ENCODE peak calls at places on chromosomes 12 and 14, in nine cellular contexts. S is astrocyte of the spinal cord, T is AG09319, X is upper lobe of right lung, V is heart left ventricle, G is left ventricle myocardium inferior, Y is endodermal cell, N is B cell, W is GM06990. K is an unnamed sample.

GRCh38 chr12:89525002-89525823 is 617 bp upstream of the GALNT4 start:
- DNase-seq in S (peak), Y (peak), N (peak), W (no peak), V (peak), T (no peak), X (peak), G (peak), K (peak)

GRCh38 chr12:124443929-124444712 is 123.3 kb downstream of the NCOR2 start:
- DNase-seq in X (no peak), N (no peak), G (no peak), V (no peak), W (no peak), S (no peak), Y (no peak), T (no peak), K (no peak)

GRCh38 chr12:124402281-124403066 is 107.6 kb downstream of the RFLNA start:
- DNase-seq in W (no peak), N (no peak), S (no peak), X (no peak), Y (peak), T (no peak), G (no peak), V (no peak), K (no peak)

GRCh38 chr14:51109651-51110050 is 14.7 kb upstream of the TRIM9 start:
- DNase-seq in N (no peak), T (no peak), V (no peak), W (no peak), Y (no peak), X (no peak), S (no peak), G (no peak), K (no peak)

GRCh38 chr12:47022296-47022695 is 57.1 kb upstream of the PCED1B start:
- DNase-seq in Y (no peak), V (no peak), N (no peak), T (no peak), W (no peak), X (no peak), S (peak), G (no peak), K (no peak)

GRCh38 chr14:101233861-101234587 is 327.3 kb upstream of the DIO3 start:
- DNase-seq in Y (peak), X (no peak), W (no peak), G (no peak), N (no peak), T (no peak), V (no peak), S (no peak), K (no peak)

GRCh38 chr14:36646664-36647416 is 14.8 kb upstream of the PAX9 start:
- DNase-seq in V (no peak), G (no peak), W (no peak), X (no peak), N (no peak), Y (peak), T (no peak), S (no peak), K (no peak)

GRCh38 chr14:88430976-88431375 is 45.5 kb downstream of the SPATA7 start:
- DNase-seq in S (no peak), N (no peak), G (no peak), W (no peak), X (no peak), V (no peak), T (no peak), Y (no peak), K (no peak)

GRCh38 chr14:91858536-91859275 is 8.6 kb downstream of the TC2N start:
- DNase-seq in V (no peak), G (no peak), W (no peak), T (peak), S (peak), Y (peak), N (no peak), X (no peak), K (no peak)

GRCh38 chr14:91417134-91417982 is at the start of gene CCDC88C:
- DNase-seq in X (peak), S (peak), W (peak), V (peak), Y (peak), G (peak), T (no peak), N (peak), K (no peak)

GRCh38 chr14:60984225-60984624 is 3.2 kb downstream of the SLC38A6 start:
- DNase-seq in Y (no peak), N (no peak), X (no peak), T (no peak), S (no peak), W (no peak), V (no peak), G (no peak), K (no peak)

GRCh38 chr12:122349078-122349477 is 73.4 kb downstream of the CLIP1 start:
- DNase-seq in V (no peak), N (no peak), S (no peak), Y (no peak), T (no peak), X (no peak), G (no peak), W (no peak), K (no peak)

GRCh38 chr12:81797100-81797499 is 38.0 kb upstream of the PPFIA2 start:
- DNase-seq in N (no peak), X (no peak), T (no peak), G (no peak), S (peak), W (no peak), V (no peak), Y (peak), K (no peak)

GRCh38 chr12:20830456-20830855 is 20.0 kb downstream of the SLCO1B3 start:
- DNase-seq in W (no peak), V (no peak), N (no peak), Y (no peak), X (no peak), S (no peak), T (no peak), G (no peak), K (no peak)

GRCh38 chr14:99563749-99564129 is 40.3 kb downstream of the CCDC85C start:
- DNase-seq in S (no peak), X (no peak), G (no peak), V (no peak), W (no peak), T (no peak), N (no peak), Y (no peak), K (no peak)

GRCh38 chr12:76633415-76633814 is 73.8 kb upstream of the OSBPL8 start:
- DNase-seq in Y (no peak), V (peak), S (no peak), N (no peak), G (no peak), W (no peak), T (no peak), X (no peak), K (no peak)

GRCh38 chr12:131452444-131452860 is 258.4 kb upstream of the SFSWAP start:
- DNase-seq in T (no peak), X (peak), V (no peak), Y (peak), S (no peak), W (peak), G (no peak), N (no peak), K (no peak)

GRCh38 chr14:25993830-25994229 is 604.0 kb downstream of the NOVA1 start:
- DNase-seq in G (no peak), S (no peak), X (no peak), V (no peak), T (no peak), Y (no peak), N (no peak), W (no peak), K (no peak)

GRCh38 chr14:23646648-23647549 is 10.7 kb downstream of the DHRS2 start:
- DNase-seq in G (no peak), Y (no peak), X (no peak), V (no peak), T (no peak), W (no peak), N (no peak), S (no peak), K (no peak)

GRCh38 chr14:88518592-88519512 is 36.0 kb downstream of the PTPN21 start:
- DNase-seq in S (peak), V (no peak), G (no peak), T (peak), X (no peak), N (no peak), W (no peak), Y (no peak), K (no peak)

GRCh38 chr12:77189463-77189862 is 124.1 kb upstream of the E2F7 start:
- DNase-seq in N (no peak), T (no peak), V (no peak), W (no peak), Y (no peak), X (no peak), S (peak), G (no peak), K (no peak)

GRCh38 chr12:80580254-80580653 is 127.2 kb upstream of the MYF6 start:
- DNase-seq in S (peak), Y (no peak), W (no peak), T (peak), N (no peak), G (no peak), X (no peak), V (no peak), K (no peak)

DNA sequence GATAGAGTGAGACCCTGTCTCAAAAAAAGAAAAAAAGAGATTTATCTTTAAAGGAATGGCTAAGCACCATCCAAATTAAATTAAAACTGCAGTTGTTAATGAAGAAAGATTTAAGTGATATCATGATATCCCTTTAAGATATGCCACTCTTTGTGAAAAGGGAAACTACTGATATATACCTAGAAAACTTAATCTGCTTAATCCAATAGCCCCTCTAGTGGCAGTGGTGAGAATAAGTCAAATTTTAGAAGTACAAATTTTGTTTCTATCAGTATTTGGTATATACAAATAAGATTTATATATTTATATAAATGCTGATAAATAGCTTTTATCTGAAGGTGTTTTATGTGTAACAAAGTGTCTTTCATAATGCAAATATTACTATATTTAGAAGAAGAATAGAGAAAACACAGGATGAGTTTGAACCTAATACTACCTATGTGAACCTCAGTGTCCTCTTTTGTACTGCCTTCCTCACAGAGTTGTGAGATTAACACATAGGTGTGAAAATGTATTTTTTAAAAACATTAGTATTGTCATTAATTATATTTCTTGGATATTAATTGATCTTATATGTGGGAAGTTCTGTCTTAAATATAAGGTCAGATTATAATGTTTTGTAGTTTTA is 51.4 kb upstream of the GARIN2 start:
- DNase-seq in G (no peak), T (no peak), X (no peak), N (no peak), S (peak), W (peak), Y (no peak), V (no peak), K (no peak)
- TF ChIP-seq CTCF in G (peak), T (peak), X (peak), N (peak), S (peak), W (peak), Y (peak), V (peak), K (no peak)

GRCh38 chr14:31897581-31898186 is 179.4 kb upstream of the ARHGAP5 start:
- DNase-seq in T (no peak), W (no peak), G (no peak), X (no peak), Y (no peak), S (no peak), N (no peak), V (no peak), K (no peak)
- TF ChIP-seq CTCF in T (peak), W (no peak), G (no peak), X (no peak), Y (no peak), S (no peak), N (no peak), V (no peak), K (no peak)

DNA sequence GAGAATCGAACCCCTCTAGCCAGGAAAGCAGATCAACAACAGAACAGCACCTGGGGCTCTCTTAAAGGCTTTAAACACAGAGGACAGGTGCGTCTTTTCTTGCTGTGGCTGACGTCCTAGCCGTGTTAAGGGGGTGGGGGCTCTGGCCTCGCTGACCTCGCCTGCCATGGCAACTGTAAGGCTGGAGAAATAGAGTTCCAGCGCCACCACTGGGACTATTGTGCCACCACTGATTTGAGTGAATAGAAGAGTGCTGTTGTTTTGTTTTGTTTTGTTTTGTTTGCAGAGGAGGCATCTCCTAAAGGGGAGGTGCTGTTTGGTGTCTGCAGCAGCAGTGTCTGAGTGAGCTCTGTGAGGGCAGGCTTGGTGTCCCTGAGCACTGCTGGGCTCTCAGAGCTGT is 34.2 kb upstream of the PRMT8 start:
- DNase-seq in S (no peak), W (no peak), N (no peak), V (no peak), Y (peak), G (no peak), T (no peak), X (no peak), K (no peak)
- TF ChIP-seq CTCF in S (no peak), W (peak), N (no peak), V (no peak), Y (peak), G (no peak), T (no peak), X (no peak), K (no peak)

DNA sequence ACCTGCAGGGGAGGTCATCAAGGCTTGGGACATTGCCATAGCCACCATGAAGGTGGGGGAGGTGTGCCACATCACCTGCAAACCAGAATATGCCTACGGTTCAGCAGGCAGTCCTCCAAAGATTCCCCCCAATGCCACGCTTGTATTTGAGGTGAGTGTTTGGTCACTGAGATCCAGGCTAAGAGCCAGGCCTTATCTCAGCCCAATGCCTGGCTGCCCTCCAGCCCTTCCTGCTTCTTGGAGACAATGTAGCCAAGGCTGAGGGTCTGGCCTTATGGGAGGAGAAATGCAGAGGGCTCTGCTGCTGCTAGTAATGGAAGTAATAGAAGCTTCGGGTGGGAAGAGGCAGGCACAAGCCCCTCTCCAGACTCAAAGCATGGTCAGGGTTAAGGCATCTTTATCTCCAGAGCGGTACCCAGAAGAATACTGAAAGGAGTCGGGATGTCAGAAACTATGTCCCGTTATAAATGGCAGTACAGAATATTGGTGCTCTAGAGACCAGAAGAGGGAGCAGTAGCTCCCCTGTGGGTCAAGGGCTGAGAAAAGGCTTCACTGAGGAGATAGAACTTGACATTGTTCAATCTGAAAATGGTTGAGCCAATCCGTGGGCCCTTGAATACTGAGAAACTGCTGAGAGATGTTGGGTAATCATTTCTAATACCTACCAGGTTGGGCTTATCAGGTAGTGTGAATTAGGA is 3.1 kb downstream of the FKBP4 start:
- DNase-seq in G (peak), X (no peak), W (no peak), T (no peak), S (no peak), V (peak), Y (no peak), N (no peak), K (no peak)
- TF ChIP-seq CTCF in G (peak), X (no peak), W (peak), T (no peak), S (peak), V (no peak), Y (peak), N (no peak), K (no peak)

DNA sequence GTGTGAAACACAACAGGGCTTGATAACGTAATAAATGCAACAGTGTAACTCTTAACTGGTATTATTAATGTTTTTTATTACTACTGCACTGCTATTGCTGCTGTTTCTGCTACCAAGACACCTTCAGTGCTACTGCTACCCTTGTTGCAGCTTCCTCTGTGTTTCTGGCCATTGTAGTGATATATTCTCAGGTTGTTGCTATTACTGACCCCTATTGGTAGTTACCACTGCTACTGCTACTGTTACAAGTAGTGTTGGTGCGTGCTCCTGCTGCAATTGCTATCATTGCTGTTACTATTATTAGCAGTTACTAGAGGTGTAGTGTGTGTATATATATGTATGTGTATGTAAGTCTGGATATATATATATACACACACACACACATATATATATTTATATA is 87.2 kb upstream of the PTPRB start:
- DNase-seq in S (peak), V (no peak), G (no peak), N (no peak), T (no peak), Y (no peak), X (no peak), W (no peak), K (no peak)
- TF ChIP-seq CTCF in S (peak), V (peak), G (peak), N (no peak), T (no peak), Y (peak), X (no peak), W (peak), K (no peak)

GRCh38 chr14:105945891-105946290 is 419.5 kb downstream of the TMEM121 start:
- DNase-seq in G (no peak), V (no peak), X (no peak), S (no peak), W (no peak), T (no peak), N (no peak), Y (no peak), K (no peak)

GRCh38 chr14:105941226-105942166 is 415.1 kb downstream of the TMEM121 start:
- DNase-seq in V (no peak), T (no peak), S (no peak), Y (no peak), X (no peak), G (no peak), W (no peak), N (no peak), K (no peak)

GRCh38 chr14:105943973-105944602 is 417.7 kb downstream of the TMEM121 start:
- DNase-seq in X (no peak), W (no peak), T (no peak), S (no peak), N (no peak), G (no peak), Y (no peak), V (no peak), K (no peak)

GRCh38 chr14:105947599-105947998 is 421.2 kb downstream of the TMEM121 start:
- DNase-seq in G (no peak), X (no peak), W (no peak), N (no peak), S (no peak), T (no peak), Y (no peak), V (no peak), K (no peak)

GRCh38 chr14:105944632-105945610 is 418.5 kb downstream of the TMEM121 start:
- DNase-seq in X (peak), Y (peak), W (peak), S (no peak), T (no peak), N (peak), G (peak), V (peak), K (peak)
- TF ChIP-seq CTCF in X (peak), Y (peak), W (peak), S (peak), T (no peak), N (peak), G (peak), V (peak), K (peak)

GRCh38 chr14:66163023-66163422 is 323.1 kb upstream of the CCDC196 start:
- DNase-seq in V (no peak), S (no peak), Y (no peak), N (no peak), W (no peak), T (no peak), G (no peak), X (no peak), K (no peak)

DNA sequence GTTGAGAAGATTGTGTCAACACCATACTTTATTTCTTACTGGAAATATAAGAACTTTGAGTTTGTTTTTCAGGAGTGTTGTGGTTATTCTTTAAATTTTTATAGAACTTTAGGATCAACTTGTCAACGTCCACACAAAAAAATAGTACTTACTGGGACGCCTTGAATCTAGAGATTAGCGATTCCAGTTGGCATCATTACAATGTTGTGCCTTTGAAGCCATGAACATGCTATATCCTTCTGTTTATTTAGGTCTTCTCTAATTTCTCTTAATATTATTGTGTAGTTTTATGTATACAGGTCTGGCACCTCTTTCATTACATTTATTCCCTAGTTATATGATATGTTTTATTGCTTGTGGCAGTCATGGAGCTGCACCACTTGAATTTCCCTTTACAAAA is 320.8 kb upstream of the CCDC196 start:
- DNase-seq in W (no peak), T (no peak), N (no peak), Y (no peak), G (no peak), X (no peak), S (no peak), V (no peak), K (no peak)
- TF ChIP-seq CTCF in W (no peak), T (no peak), N (no peak), Y (no peak), G (no peak), X (no peak), S (no peak), V (no peak), K (no peak)

K was measured in omental fat pad.